ENCODE peak calls at places on chromosome 2, in seven cellular contexts. C, S, D, Q, W, U and N are unnamed samples. For H3K36me3, the result is how much of the 10 kb centered on the place peaks cover.

GRCh38 chr2:85933753-85934594 is 45.2 kb upstream of the ST3GAL5 start:
- DNase-seq in C (peak), W (no peak), Q (no peak), D (no peak), U (no peak), S (no peak), N (no peak)

GRCh38 chr2:173547493-173547892 is 192.8 kb downstream of the CDCA7 start:
- DNase-seq in U (no peak), W (no peak), S (no peak), D (no peak), C (no peak), Q (no peak), N (no peak)

GRCh38 chr2:239725551-239725890 is 299.6 kb downstream of the NDUFA10 start:
- DNase-seq in Q (no peak), U (peak), C (no peak), S (peak), W (no peak), D (no peak), N (no peak)

GRCh38 chr2:157559061-157559460 is 69.6 kb downstream of the ACVR1C start:
- DNase-seq in D (no peak), C (no peak), S (no peak), Q (no peak), U (no peak), W (no peak), N (no peak)

GRCh38 chr2:233404227-233404626 is 49.9 kb downstream of the DGKD start:
- DNase-seq in S (no peak), W (peak), Q (no peak), D (peak), U (peak), C (peak), N (peak)

GRCh38 chr2:20025065-20025786 is 12.8 kb upstream of the MATN3 start:
- DNase-seq in S (no peak), U (no peak), D (no peak), Q (no peak), C (peak), W (no peak), N (no peak)

GRCh38 chr2:151946856-151947523 is 118.8 kb upstream of the ARL5A start:
- DNase-seq in Q (no peak), U (no peak), W (peak), D (peak), C (peak), S (no peak), N (peak)

GRCh38 chr2:113137827-113138226 is 10.4 kb downstream of the IL1RN start:
- DNase-seq in D (no peak), W (no peak), U (no peak), Q (no peak), S (no peak), C (no peak), N (no peak)

GRCh38 chr2:20145497-20146193 is 79.3 kb downstream of the SDC1 start:
- DNase-seq in W (no peak), C (peak), D (peak), S (peak), U (peak), Q (no peak), N (no peak)

GRCh38 chr2:8427211-8427610 is 254.6 kb upstream of the ID2 start:
- DNase-seq in U (no peak), D (no peak), S (no peak), C (no peak), W (no peak), Q (no peak), N (peak)

GRCh38 chr2:199457147-199458016 is at the start of gene SATB2:
- DNase-seq in Q (no peak), C (peak), U (peak), W (peak), D (no peak), S (peak), N (peak)

GRCh38 chr2:66428986-66429612 is 5.8 kb upstream of the MEIS1 start:
- DNase-seq in U (no peak), S (no peak), Q (no peak), W (peak), D (peak), C (peak), N (peak)

GRCh38 chr2:31365348-31365747 is 49.2 kb downstream of the XDH start:
- DNase-seq in W (no peak), Q (no peak), S (no peak), C (no peak), D (no peak), U (no peak), N (no peak)

GRCh38 chr2:97844311-97844859 is 131.0 kb downstream of the ZAP70 start:
- DNase-seq in U (no peak), C (no peak), Q (no peak), W (no peak), D (peak), S (no peak), N (no peak)

GRCh38 chr2:221426929-221427328 is 145.2 kb downstream of the EPHA4 start:
- DNase-seq in S (no peak), C (no peak), W (no peak), D (no peak), Q (no peak), U (no peak), N (no peak)

DNA sequence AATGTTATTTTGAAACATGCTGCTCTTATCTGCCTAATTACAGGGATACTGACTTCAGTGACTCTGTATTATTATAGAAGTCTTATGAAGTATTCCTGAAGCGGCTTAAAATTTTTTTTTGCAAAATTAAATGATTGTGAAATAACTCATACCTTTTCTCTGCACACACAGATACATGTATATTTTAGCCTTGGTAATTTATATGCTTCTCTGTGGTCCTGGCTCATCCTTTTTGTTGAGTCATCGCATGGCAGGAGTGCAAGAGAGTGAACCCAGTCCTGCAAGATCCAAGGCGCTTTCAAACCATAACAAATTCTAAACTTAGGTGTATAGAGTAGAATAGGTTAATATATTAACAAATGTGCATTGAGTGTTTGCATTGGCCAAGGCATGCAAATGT is 8.6 kb downstream of the CCNT2 start:
- DNase-seq in C (no peak), D (no peak), S (no peak), W (no peak), Q (no peak), U (no peak), N (no peak)
- H3K27ac ChIP-seq in C (no peak), D (no peak), S (no peak), W (no peak), Q (no peak), U (no peak), N (no peak)

DNA sequence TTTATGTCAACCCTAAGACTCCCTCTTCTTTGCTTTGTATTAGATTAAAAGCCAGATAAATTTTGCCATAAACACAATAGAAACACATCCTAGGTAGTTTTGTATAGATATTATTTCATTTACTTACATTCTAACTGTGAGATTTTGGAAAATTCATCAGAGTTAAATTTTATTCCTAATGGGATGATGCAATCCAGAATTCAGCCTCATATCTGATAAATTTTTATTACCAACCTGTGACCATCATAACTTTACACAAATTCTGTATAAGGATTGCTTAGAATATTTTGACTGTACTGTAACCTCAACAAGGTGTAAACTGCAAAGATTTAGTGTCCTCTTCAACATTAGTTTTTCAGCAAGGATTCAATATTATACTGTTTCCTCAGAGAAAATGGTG is 4.4 kb downstream of the SLC5A7 start:
- DNase-seq in S (no peak), Q (no peak), D (no peak), W (no peak), C (no peak), U (no peak), N (no peak)
- H3K4me3 ChIP-seq in S (no peak), Q (no peak), D (no peak), W (no peak), C (no peak), U (no peak), N (no peak)

DNA sequence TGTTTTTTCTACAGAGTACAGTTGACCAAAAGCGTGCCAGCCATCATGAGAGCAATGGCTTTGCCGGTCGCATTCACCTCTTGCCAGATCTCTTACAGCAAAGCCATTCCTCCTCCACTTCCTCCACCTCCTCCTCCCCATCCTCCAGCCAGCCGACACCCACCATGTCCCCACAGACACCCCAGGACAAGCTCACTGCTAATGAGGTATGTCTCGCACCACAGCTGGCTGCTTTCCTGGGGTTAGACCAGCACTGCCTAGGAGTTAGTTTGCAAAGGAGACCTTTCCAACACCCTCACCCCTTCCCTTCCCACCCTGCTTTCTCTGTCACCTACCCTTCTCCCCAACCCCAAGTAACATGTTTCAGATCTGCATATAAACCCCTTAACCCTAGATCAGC is 120.3 kb upstream of the IL1R2 start:
- DNase-seq in C (no peak), Q (no peak), U (no peak), D (no peak), W (no peak), S (no peak), N (no peak)
- H3K36me3 ChIP-seq in C (under half), Q (half or more), U (half or more), D (under half), W (under half), S (half or more), N (half or more)

DNA sequence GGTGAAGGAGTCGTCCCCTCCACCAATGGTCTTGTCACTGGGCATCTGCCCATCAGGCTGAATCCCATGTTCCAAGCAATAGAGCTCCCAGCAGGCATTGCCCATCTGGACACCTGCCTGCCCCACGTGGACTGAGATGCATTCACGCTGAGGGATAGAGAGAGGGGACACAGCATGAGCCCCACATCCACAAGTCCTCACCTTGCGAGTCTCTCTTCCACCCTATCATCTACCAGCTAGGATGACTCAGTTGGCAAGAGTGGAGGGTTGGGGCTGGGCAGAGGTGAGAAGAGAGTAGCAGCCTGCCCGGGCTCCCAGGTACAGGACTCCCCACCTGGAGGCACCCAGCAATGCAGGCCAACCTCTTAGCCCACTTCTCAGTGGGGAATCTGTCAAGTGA is 959 bp upstream of the TUBA4B start:
- DNase-seq in Q (no peak), C (no peak), S (no peak), W (no peak), D (peak), U (no peak), N (no peak)
- H3K27ac ChIP-seq in Q (peak), C (no peak), S (peak), W (no peak), D (peak), U (peak), N (peak)

GRCh38 chr2:98868548-98869271 is 67.3 kb downstream of the CRACDL start:
- DNase-seq in U (no peak), W (no peak), D (peak), S (no peak), Q (no peak), C (peak), N (no peak)
- H3K4me3 ChIP-seq in U (no peak), W (no peak), D (no peak), S (peak), Q (no peak), C (no peak), N (no peak)

DNA sequence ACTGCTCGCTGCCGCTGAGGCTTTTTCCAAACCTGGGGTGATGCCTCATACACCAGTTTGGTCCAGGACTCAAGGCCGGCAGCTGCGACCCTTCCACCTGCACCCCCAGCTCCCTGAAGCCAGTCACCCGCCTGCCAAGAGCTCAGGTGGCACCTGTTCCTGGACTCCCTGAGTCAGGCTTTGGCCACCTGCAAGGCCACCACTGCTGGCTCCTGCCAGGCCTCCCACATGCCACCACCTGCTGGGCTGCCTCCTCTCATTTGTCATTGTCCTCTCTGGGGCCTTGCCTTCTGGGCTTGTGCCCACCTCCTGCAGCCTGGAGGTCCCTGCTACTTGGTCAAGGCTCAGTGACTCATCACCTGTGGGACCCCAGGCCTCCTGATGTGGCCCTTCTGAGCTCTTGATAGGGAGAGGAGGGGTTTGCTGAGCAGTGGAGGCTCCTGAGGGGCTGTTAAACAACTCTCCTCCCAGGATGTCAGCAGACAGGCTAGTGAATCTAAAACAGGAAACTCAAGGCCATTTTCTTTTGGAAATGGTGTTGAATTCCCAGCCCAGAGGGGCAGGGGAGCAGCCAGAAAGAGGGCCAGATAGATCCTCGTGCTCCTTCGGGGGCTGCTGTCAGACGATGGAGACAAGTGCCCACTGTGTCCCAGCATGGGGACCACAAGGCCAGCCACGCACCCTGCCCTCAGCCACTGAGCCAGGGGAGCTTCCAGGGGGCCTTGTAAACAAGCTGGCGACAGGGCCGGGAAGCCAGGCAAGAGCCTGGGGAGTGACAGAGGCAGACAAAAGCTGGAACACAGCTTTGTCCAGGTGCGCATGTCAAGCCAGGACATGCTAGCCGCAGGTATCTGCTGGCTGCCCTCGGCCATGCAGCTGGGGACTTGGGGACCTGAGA is 416.8 kb downstream of the LRATD1 start:
- DNase-seq in C (no peak), W (no peak), S (no peak), Q (no peak), D (no peak), U (no peak), N (no peak)
- H3K36me3 ChIP-seq in C (under half), W (under half), S (under half), Q (under half), D (under half), U (under half), N (under half)

GRCh38 chr2:143802242-143802641 is 673.0 kb downstream of the ARHGAP15 start:
- DNase-seq in C (no peak), S (no peak), U (no peak), Q (no peak), W (no peak), D (no peak), N (no peak)
- H3K27ac ChIP-seq in C (no peak), S (no peak), U (no peak), Q (no peak), W (no peak), D (no peak), N (no peak)

DNA sequence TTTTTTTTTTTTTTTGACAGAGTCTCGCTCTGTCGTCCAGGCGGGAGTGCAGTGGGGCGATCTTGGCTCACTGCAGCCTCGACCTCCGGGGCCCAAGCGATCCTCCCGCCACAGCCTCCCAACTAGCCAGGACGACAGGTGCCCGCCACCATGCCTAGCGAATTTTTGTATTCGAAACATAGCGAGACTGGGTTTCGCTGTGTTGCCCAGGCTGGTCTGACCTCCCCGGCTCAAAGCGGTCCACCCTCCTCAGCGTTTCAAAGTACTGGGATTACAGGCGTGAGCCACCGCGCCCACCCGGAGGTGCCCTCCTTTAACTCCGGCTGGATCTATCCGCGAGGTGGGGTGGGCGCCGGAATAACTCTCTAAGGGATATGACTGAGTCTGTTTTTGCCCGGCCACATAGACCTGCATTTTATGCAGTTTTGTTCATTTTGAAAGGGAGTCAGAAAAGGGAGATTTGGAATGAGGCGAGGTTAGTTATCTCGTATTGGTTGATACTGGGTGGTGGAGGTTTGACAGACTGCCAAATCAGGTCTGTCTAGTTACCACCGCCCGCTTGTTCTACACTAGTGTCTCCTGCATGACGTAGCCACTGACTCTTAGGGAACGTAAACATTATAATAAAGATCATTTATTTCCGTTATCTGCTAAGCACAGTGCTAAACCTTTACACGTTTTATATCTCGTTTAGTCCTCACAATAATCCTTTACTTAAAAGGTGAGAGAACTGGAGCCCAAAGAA is 928 bp upstream of the CCT4 start:
- DNase-seq in Q (no peak), C (peak), S (no peak), W (no peak), D (peak), U (peak), N (no peak)
- H3K4me3 ChIP-seq in Q (peak), C (no peak), S (peak), W (peak), D (no peak), U (peak), N (peak)

GRCh38 chr2:2638516-2638915 is 307.4 kb upstream of the MYT1L start:
- DNase-seq in Q (no peak), U (no peak), C (no peak), D (no peak), W (no peak), S (no peak), N (no peak)
- H3K36me3 ChIP-seq in Q (under half), U (under half), C (under half), D (under half), W (under half), S (under half), N (under half)